ENCODE peak calls at places on chromosomes 16 and 17, in six cellular contexts. One of them, this sample, is unnamed.

GRCh38 chr16:27273670-27274522 is 5.3 kb upstream of the NSMCE1 start:
- DNase-seq in CD8-positive, alpha-beta memory T cell: no peak
- DNase-seq in brain microvascular endothelial cell: peak
- DNase-seq in suprapubic skin: no peak
- DNase-seq in RWPE1: no peak
- DNase-seq in gastrocnemius medialis: no peak
- DNase-seq in this sample: no peak

GRCh38 chr17:41919840-41920579 is 1.3 kb upstream of the ACLY start:
- DNase-seq in suprapubic skin: no peak
- DNase-seq in RWPE1: peak
- DNase-seq in gastrocnemius medialis: peak
- DNase-seq in CD8-positive, alpha-beta memory T cell: no peak
- DNase-seq in brain microvascular endothelial cell: no peak
- DNase-seq in this sample: no peak

GRCh38 chr17:43900183-43900857 is 7.0 kb downstream of the MPP2 start:
- DNase-seq in brain microvascular endothelial cell: peak
- DNase-seq in suprapubic skin: peak
- DNase-seq in CD8-positive, alpha-beta memory T cell: peak
- DNase-seq in RWPE1: peak
- DNase-seq in gastrocnemius medialis: peak
- DNase-seq in this sample: no peak

GRCh38 chr17:79792984-79793923 is 3.6 kb downstream of the CBX8 start:
- DNase-seq in brain microvascular endothelial cell: peak
- DNase-seq in RWPE1: no peak
- DNase-seq in gastrocnemius medialis: no peak
- DNase-seq in suprapubic skin: no peak
- DNase-seq in CD8-positive, alpha-beta memory T cell: no peak
- DNase-seq in this sample: no peak

GRCh38 chr17:6366144-6366755 is 68.7 kb downstream of the AIPL1 start:
- DNase-seq in CD8-positive, alpha-beta memory T cell: no peak
- DNase-seq in suprapubic skin: peak
- DNase-seq in brain microvascular endothelial cell: no peak
- DNase-seq in RWPE1: peak
- DNase-seq in gastrocnemius medialis: no peak
- DNase-seq in this sample: no peak

GRCh38 chr16:53816211-53816610 is 112.3 kb downstream of the FTO start:
- DNase-seq in CD8-positive, alpha-beta memory T cell: no peak
- DNase-seq in brain microvascular endothelial cell: no peak
- DNase-seq in suprapubic skin: no peak
- DNase-seq in RWPE1: no peak
- DNase-seq in gastrocnemius medialis: no peak
- DNase-seq in this sample: no peak

GRCh38 chr16:77834600-77834963 is 46.2 kb downstream of the VAT1L start:
- DNase-seq in RWPE1: no peak
- DNase-seq in gastrocnemius medialis: no peak
- DNase-seq in brain microvascular endothelial cell: peak
- DNase-seq in CD8-positive, alpha-beta memory T cell: no peak
- DNase-seq in suprapubic skin: no peak
- DNase-seq in this sample: no peak

GRCh38 chr16:11235703-11235991 is 20.4 kb downstream of the SOCS1 start:
- DNase-seq in RWPE1: no peak
- DNase-seq in brain microvascular endothelial cell: no peak
- DNase-seq in suprapubic skin: no peak
- DNase-seq in CD8-positive, alpha-beta memory T cell: no peak
- DNase-seq in gastrocnemius medialis: no peak
- DNase-seq in this sample: no peak

GRCh38 chr17:11608396-11608795 is 10.1 kb downstream of the DNAH9 start:
- DNase-seq in suprapubic skin: peak
- DNase-seq in RWPE1: no peak
- DNase-seq in gastrocnemius medialis: peak
- DNase-seq in brain microvascular endothelial cell: peak
- DNase-seq in CD8-positive, alpha-beta memory T cell: no peak
- DNase-seq in this sample: no peak

GRCh38 chr16:20300312-20301097 is 26.8 kb downstream of the GP2 start:
- DNase-seq in gastrocnemius medialis: no peak
- DNase-seq in CD8-positive, alpha-beta memory T cell: no peak
- DNase-seq in RWPE1: peak
- DNase-seq in brain microvascular endothelial cell: peak
- DNase-seq in suprapubic skin: no peak
- DNase-seq in this sample: no peak

GRCh38 chr17:73210002-73210678 is 17.3 kb downstream of the COG1 start:
- DNase-seq in CD8-positive, alpha-beta memory T cell: no peak
- DNase-seq in suprapubic skin: no peak
- DNase-seq in gastrocnemius medialis: no peak
- DNase-seq in RWPE1: peak
- DNase-seq in brain microvascular endothelial cell: no peak
- DNase-seq in this sample: no peak

DNA sequence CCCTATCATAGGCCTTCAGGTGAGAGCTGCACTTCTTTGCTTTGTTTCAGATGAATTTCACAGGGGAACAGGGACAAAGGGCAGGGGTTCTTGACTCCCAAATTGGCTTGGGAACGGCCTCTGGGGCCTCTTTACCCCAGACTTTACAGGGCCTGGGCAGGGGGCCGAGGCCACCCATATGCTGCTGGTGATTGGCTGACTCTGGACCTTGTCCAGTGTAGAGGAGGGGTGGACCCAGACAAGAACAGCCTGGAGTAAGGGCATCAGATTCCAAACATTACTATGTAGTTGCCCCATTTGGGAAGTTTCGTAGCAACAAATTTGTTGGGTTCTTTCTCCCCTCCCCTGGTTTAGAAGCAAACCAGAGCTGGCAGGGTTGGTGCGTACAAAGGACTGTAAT is 145.4 kb downstream of the NTN1 start:
- DNase-seq in CD8-positive, alpha-beta memory T cell: no peak
- DNase-seq in gastrocnemius medialis: no peak
- DNase-seq in suprapubic skin: no peak
- DNase-seq in brain microvascular endothelial cell: no peak
- DNase-seq in RWPE1: no peak
- DNase-seq in this sample: no peak
- H3K27ac ChIP-seq in CD8-positive, alpha-beta memory T cell: no peak
- H3K27ac ChIP-seq in gastrocnemius medialis: no peak
- H3K27ac ChIP-seq in suprapubic skin: no peak
- H3K27ac ChIP-seq in brain microvascular endothelial cell: no peak
- H3K27ac ChIP-seq in RWPE1: no peak
- H3K27ac ChIP-seq in this sample: no peak

GRCh38 chr17:70033165-70033564 is 41.9 kb upstream of the KCNJ16 start:
- DNase-seq in CD8-positive, alpha-beta memory T cell: no peak
- DNase-seq in suprapubic skin: no peak
- DNase-seq in brain microvascular endothelial cell: no peak
- DNase-seq in RWPE1: no peak
- DNase-seq in gastrocnemius medialis: no peak
- DNase-seq in this sample: no peak
- H3K27ac ChIP-seq in CD8-positive, alpha-beta memory T cell: no peak
- H3K27ac ChIP-seq in suprapubic skin: no peak
- H3K27ac ChIP-seq in brain microvascular endothelial cell: no peak
- H3K27ac ChIP-seq in RWPE1: no peak
- H3K27ac ChIP-seq in gastrocnemius medialis: no peak
- H3K27ac ChIP-seq in this sample: no peak

GRCh38 chr16:52252680-52253079 is 294.3 kb downstream of the TOX3 start:
- DNase-seq in suprapubic skin: no peak
- DNase-seq in RWPE1: no peak
- DNase-seq in CD8-positive, alpha-beta memory T cell: no peak
- DNase-seq in brain microvascular endothelial cell: no peak
- DNase-seq in gastrocnemius medialis: no peak
- DNase-seq in this sample: no peak

GRCh38 chr16:52254753-52255152 is 292.2 kb downstream of the TOX3 start:
- DNase-seq in RWPE1: peak
- DNase-seq in gastrocnemius medialis: no peak
- DNase-seq in suprapubic skin: no peak
- DNase-seq in CD8-positive, alpha-beta memory T cell: no peak
- DNase-seq in brain microvascular endothelial cell: no peak
- DNase-seq in this sample: no peak

GRCh38 chr16:52247737-52248136 is 299.2 kb downstream of the TOX3 start:
- DNase-seq in gastrocnemius medialis: no peak
- DNase-seq in RWPE1: no peak
- DNase-seq in brain microvascular endothelial cell: no peak
- DNase-seq in suprapubic skin: no peak
- DNase-seq in CD8-positive, alpha-beta memory T cell: no peak
- DNase-seq in this sample: no peak

GRCh38 chr16:52256310-52257078 is 290.4 kb downstream of the TOX3 start:
- DNase-seq in CD8-positive, alpha-beta memory T cell: no peak
- DNase-seq in gastrocnemius medialis: no peak
- DNase-seq in suprapubic skin: no peak
- DNase-seq in RWPE1: no peak
- DNase-seq in brain microvascular endothelial cell: no peak
- DNase-seq in this sample: no peak

GRCh38 chr16:52251495-52251894 is 295.4 kb downstream of the TOX3 start:
- DNase-seq in brain microvascular endothelial cell: no peak
- DNase-seq in suprapubic skin: no peak
- DNase-seq in CD8-positive, alpha-beta memory T cell: no peak
- DNase-seq in gastrocnemius medialis: no peak
- DNase-seq in RWPE1: peak
- DNase-seq in this sample: no peak
- H3K27ac ChIP-seq in brain microvascular endothelial cell: no peak
- H3K27ac ChIP-seq in suprapubic skin: no peak
- H3K27ac ChIP-seq in CD8-positive, alpha-beta memory T cell: no peak
- H3K27ac ChIP-seq in gastrocnemius medialis: no peak
- H3K27ac ChIP-seq in RWPE1: no peak
- H3K27ac ChIP-seq in this sample: no peak

GRCh38 chr17:18187226-18187625 is 3.6 kb downstream of the ALKBH5 start:
- DNase-seq in RWPE1: no peak
- DNase-seq in suprapubic skin: no peak
- DNase-seq in gastrocnemius medialis: no peak
- DNase-seq in brain microvascular endothelial cell: no peak
- DNase-seq in CD8-positive, alpha-beta memory T cell: no peak
- DNase-seq in this sample: no peak
- H3K27ac ChIP-seq in RWPE1: no peak
- H3K27ac ChIP-seq in suprapubic skin: peak
- H3K27ac ChIP-seq in gastrocnemius medialis: peak
- H3K27ac ChIP-seq in brain microvascular endothelial cell: no peak
- H3K27ac ChIP-seq in CD8-positive, alpha-beta memory T cell: no peak
- H3K27ac ChIP-seq in this sample: no peak